ENCODE peak calls at places on chromosomes 6 and 20, in ten cellular contexts. A is tibial nerve; N is uterus; F is keratinocyte; D is AG04450; P is cardiac muscle cell; K is spleen; S is CD8-positive, alpha-beta memory T cell; Q is K562; Z is neuronal stem cell. M is an unnamed sample.

GRCh38 chr6:40334496-40334895 is 252.7 kb downstream of the LRFN2 start:
- DNase-seq in A (no peak), N (no peak), F (no peak), D (no peak), P (no peak), K (no peak), S (no peak), Q (no peak), Z (no peak), M (no peak)

GRCh38 chr6:113690255-113690956 is 166.7 kb upstream of the MARCKS start:
- DNase-seq in A (no peak), N (no peak), F (peak; percentile 32), D (peak; percentile 79), P (peak; percentile 84), K (no peak), S (no peak), Q (no peak), Z (no peak), M (no peak)

GRCh38 chr6:34142599-34142998 is 3.3 kb downstream of the GRM4 start:
- DNase-seq in A (no peak), N (no peak), F (no peak), D (no peak), P (peak; percentile 5), K (no peak), S (no peak), Q (peak; percentile 56), Z (no peak), M (no peak)

GRCh38 chr6:69705954-69706353 is 90.9 kb downstream of the LMBRD1 start:
- DNase-seq in A (no peak), N (no peak), F (no peak), D (no peak), P (no peak), K (no peak), S (no peak), Q (no peak), Z (no peak), M (no peak)

GRCh38 chr20:37360515-37361115 is 14.7 kb downstream of the SRC start:
- DNase-seq in A (no peak), N (no peak), F (no peak), D (no peak), P (no peak), K (no peak), S (no peak), Q (no peak), Z (no peak), M (no peak)

GRCh38 chr20:62367136-62367482 is at the start of gene LAMA5:
- DNase-seq in A (no peak), N (no peak), F (no peak), D (no peak), P (peak; percentile 34), K (no peak), S (no peak), Q (peak; percentile 87), Z (peak; percentile 77), M (no peak)

GRCh38 chr6:122753688-122754056 is 25.8 kb upstream of the FABP7 start:
- DNase-seq in A (no peak), N (no peak), F (no peak), D (no peak), P (peak; percentile 5), K (no peak), S (no peak), Q (no peak), Z (no peak), M (no peak)

GRCh38 chr6:45518321-45518720 is 140.6 kb upstream of the SUPT3H start:
- DNase-seq in A (no peak), N (no peak), F (no peak), D (no peak), P (no peak), K (no peak), S (no peak), Q (no peak), Z (no peak), M (no peak)

GRCh38 chr6:55869731-55870130 is 5.7 kb downstream of the BMP5 start:
- DNase-seq in A (no peak), N (no peak), F (no peak), D (no peak), P (no peak), K (no peak), S (no peak), Q (no peak), Z (no peak), M (no peak)

GRCh38 chr6:9517806-9518205 is 897.1 kb downstream of the TFAP2A start:
- DNase-seq in A (no peak), N (no peak), F (no peak), D (no peak), P (no peak), K (no peak), S (no peak), Q (no peak), Z (no peak), M (no peak)

GRCh38 chr20:33131949-33132822 is 35.8 kb upstream of the BPIFA2 start:
- DNase-seq in A (no peak), N (no peak), F (no peak), D (no peak), P (no peak), K (no peak), S (no peak), Q (no peak), Z (no peak), M (no peak)

GRCh38 chr6:112439010-112439409 is 91.9 kb downstream of the RFPL4B start:
- DNase-seq in A (no peak), N (no peak), F (no peak), D (no peak), P (peak; percentile 32), K (no peak), S (no peak), Q (no peak), Z (no peak), M (no peak)

GRCh38 chr20:34015401-34016335 is 22.0 kb downstream of the RALY start:
- DNase-seq in A (no peak), N (no peak), F (no peak), D (no peak), P (no peak), K (no peak), S (no peak), Q (no peak), Z (no peak), M (no peak)

GRCh38 chr20:19838981-19839576 is 81.0 kb downstream of the RIN2 start:
- DNase-seq in A (no peak), N (no peak), F (no peak), D (no peak), P (no peak), K (no peak), S (no peak), Q (no peak), Z (no peak), M (no peak)

GRCh38 chr6:3432416-3432815 is 24.4 kb downstream of the SLC22A23 start:
- DNase-seq in A (no peak), N (no peak), F (no peak), D (no peak), P (no peak), K (no peak), S (no peak), Q (no peak), Z (no peak), M (no peak)

GRCh38 chr20:61565791-61566190 is 313.7 kb downstream of the CDH4 start:
- DNase-seq in A (no peak), N (no peak), F (no peak), D (no peak), P (no peak), K (peak; percentile 56), S (no peak), Q (no peak), Z (no peak), M (no peak)

GRCh38 chr6:99241905-99242534 is 107.5 kb downstream of the FAXC start:
- DNase-seq in A (no peak), N (no peak), F (no peak), D (peak; percentile 1), P (peak; percentile 26), K (no peak), S (no peak), Q (peak; percentile 16), Z (peak; percentile 35), M (no peak)

GRCh38 chr6:23228439-23229024 is 659.2 kb downstream of the HDGFL1 start:
- DNase-seq in A (no peak), N (no peak), F (no peak), D (no peak), P (no peak), K (no peak), S (no peak), Q (no peak), Z (no peak), M (no peak)

GRCh38 chr20:63496404-63497120 is 2.3 kb downstream of the EEF1A2 start:
- DNase-seq in A (no peak), N (no peak), F (no peak), D (no peak), P (peak; percentile 23), K (no peak), S (no peak), Q (no peak), Z (no peak), M (no peak)
- H3K4me3 ChIP-seq in A (peak overlapping the region; percentile 14), N (peak overlapping the region; percentile 17), F (no peak overlapping the region), D (no peak overlapping the region), P (peak overlapping the region; percentile 92), K (peak overlapping the region; percentile 17), S (peak overlapping the region; percentile 43), Q (no peak overlapping the region), Z (no peak overlapping the region), M (peak overlapping the region; percentile 4)

GRCh38 chr20:31394900-31395299 is 4.5 kb upstream of the DEFB119 start:
- DNase-seq in A (no peak), N (no peak), F (no peak), D (no peak), P (no peak), K (no peak), S (no peak), Q (no peak), Z (no peak), M (no peak)
- H3K9me3 ChIP-seq in A (no peaks in the 10 kb centered on the region), N (no peaks in the 10 kb centered on the region), F (no peaks in the 10 kb centered on the region), D (no peaks in the 10 kb centered on the region), P (no peaks in the 10 kb centered on the region), K (no peaks in the 10 kb centered on the region), S (no peaks in the 10 kb centered on the region), Q (no peaks in the 10 kb centered on the region), Z (peaks cover 32% of the 10 kb centered on the region), M (no peaks in the 10 kb centered on the region)

DNA sequence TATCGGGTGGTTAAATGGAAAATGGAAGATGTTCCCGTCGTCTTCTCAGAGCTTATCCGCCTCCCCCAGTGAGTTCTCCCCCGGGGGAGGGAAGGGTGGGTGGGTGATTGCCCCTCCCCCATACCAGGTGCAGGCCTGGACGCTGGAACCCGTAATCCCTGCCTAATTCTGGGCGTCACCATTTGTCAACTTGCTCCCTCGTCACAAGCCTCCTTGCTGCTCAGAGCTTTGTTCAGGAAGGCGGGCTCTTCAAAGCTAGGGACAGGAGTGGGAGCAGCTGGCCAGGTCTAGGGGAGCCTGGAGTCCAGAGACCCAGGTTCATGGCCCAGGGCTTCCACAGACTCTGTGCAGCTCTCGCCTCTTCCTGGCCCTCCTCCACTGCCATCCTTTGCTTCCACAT is 25.6 kb downstream of the CDH22 start:
- DNase-seq in A (no peak), N (no peak), F (no peak), D (no peak), P (no peak), K (peak; percentile 29), S (no peak), Q (no peak), Z (peak; percentile 17), M (no peak)
- H3K27ac ChIP-seq in A (no peak overlapping the region), N (no peak overlapping the region), F (no peak overlapping the region), D (no peak overlapping the region), P (no peak overlapping the region), K (no peak overlapping the region), S (no peak overlapping the region), Q (no peak overlapping the region), Z (no peak overlapping the region), M (no peak overlapping the region)

DNA sequence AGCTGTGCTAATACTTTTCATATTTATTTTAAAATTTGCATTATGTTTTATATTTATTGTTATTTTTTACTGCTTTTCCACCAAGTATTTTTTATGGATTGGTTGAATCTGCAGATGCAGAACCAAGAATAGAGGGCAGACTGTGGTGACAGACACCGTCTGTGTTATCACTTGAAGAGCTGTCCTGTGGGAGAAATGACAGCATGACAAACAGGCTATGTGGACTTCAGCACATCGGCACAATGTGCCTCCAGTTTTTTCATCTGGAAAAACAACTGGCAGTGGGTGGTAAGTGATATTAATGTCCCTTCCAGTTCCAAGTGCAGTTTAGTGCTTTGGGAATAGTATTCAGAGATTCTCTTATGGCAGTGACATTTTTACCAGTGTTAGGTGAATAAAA is 492.9 kb downstream of the PRKN start:
- DNase-seq in A (no peak), N (no peak), F (no peak), D (no peak), P (no peak), K (no peak), S (no peak), Q (no peak), Z (no peak), M (no peak)
- H3K4me3 ChIP-seq in A (no peak overlapping the region), N (no peak overlapping the region), F (no peak overlapping the region), D (no peak overlapping the region), P (no peak overlapping the region), K (no peak overlapping the region), S (no peak overlapping the region), Q (no peak overlapping the region), Z (no peak overlapping the region), M (no peak overlapping the region)

M was measured in effector memory CD4-positive, alpha-beta T cell.